ENCODE peak calls at places on chromosomes 6 and 20, in five cellular contexts. Q, P, J, F and S are unnamed samples.

GRCh38 chr6:30556714-30556963 is 350 bp upstream of the GNL1 start:
- DNase-seq in Q (peak; percentile 95), P (peak; percentile 91), J (peak; percentile 95), F (peak; percentile 89), S (peak; percentile 96)

GRCh38 chr6:53125276-53125675 is 23.4 kb downstream of the GCM1 start:
- DNase-seq in P (no peak), F (no peak), Q (no peak), J (no peak), S (no peak)

GRCh38 chr20:64188682-64189529 is 24.7 kb downstream of the MYT1 start:
- DNase-seq in F (no peak), P (peak; percentile 12), J (no peak), Q (no peak), S (no peak)

GRCh38 chr20:13170771-13171170 is 50.3 kb upstream of the ISM1 start:
- DNase-seq in F (no peak), P (no peak), Q (no peak), J (no peak), S (no peak)

GRCh38 chr6:38034269-38034914 is 214.9 kb downstream of the ZFAND3 start:
- DNase-seq in J (no peak), F (no peak), Q (no peak), P (no peak), S (no peak)

GRCh38 chr6:145891565-145891964 is 72.6 kb downstream of the SHPRH start:
- DNase-seq in F (no peak), Q (no peak), J (no peak), P (no peak), S (no peak)

GRCh38 chr6:106215608-106216007 is 110.0 kb downstream of the ATG5 start:
- DNase-seq in J (no peak), Q (no peak), F (no peak), P (no peak), S (no peak)

GRCh38 chr6:108275971-108276370 is 15.1 kb upstream of the SNX3 start:
- DNase-seq in Q (no peak), J (no peak), P (no peak), F (no peak), S (no peak)

GRCh38 chr20:23311932-23312331 is 38.7 kb upstream of the NXT1 start:
- DNase-seq in F (no peak), Q (no peak), P (no peak), J (no peak), S (no peak)

GRCh38 chr6:6736753-6737654 is 148.5 kb downstream of the LY86 start:
- DNase-seq in F (peak; percentile 67), Q (peak; percentile 90), J (no peak), P (peak; percentile 37), S (no peak)

GRCh38 chr20:20820104-20820503 is 107.7 kb upstream of the RALGAPA2 start:
- DNase-seq in F (peak; percentile 37), P (no peak), J (no peak), Q (no peak), S (no peak)

GRCh38 chr6:168338777-168339176 is 19.2 kb upstream of the DACT2 start:
- DNase-seq in J (no peak), Q (no peak), P (no peak), F (no peak), S (no peak)

GRCh38 chr20:21944227-21944626 is 238.8 kb downstream of the PAX1 start:
- DNase-seq in Q (no peak), P (no peak), J (no peak), F (no peak), S (no peak)

GRCh38 chr6:136921521-136921935 is 573 bp upstream of the SLC35D3 start:
- DNase-seq in P (peak; percentile 25), F (no peak), J (no peak), Q (no peak), S (no peak)

GRCh38 chr6:139483082-139483481 is 108.6 kb upstream of the CITED2 start:
- DNase-seq in F (no peak), Q (no peak), P (no peak), J (no peak), S (no peak)

GRCh38 chr20:63035284-63036185 is 28.8 kb upstream of the BHLHE23 start:
- DNase-seq in F (no peak), Q (peak; percentile 57), P (no peak), J (no peak), S (peak; percentile 73)

GRCh38 chr20:38135641-38136420 is 29.2 kb downstream of the TGM2 start:
- DNase-seq in F (no peak), J (no peak), P (no peak), Q (peak; percentile 53), S (peak; percentile 70)

GRCh38 chr6:166998256-166999144 is 697 bp upstream of the CEP43 start:
- DNase-seq in Q (peak; percentile 63), P (peak; percentile 22), F (peak; percentile 27), J (no peak), S (peak; percentile 91)

GRCh38 chr6:47187883-47188587 is 121.7 kb downstream of the TNFRSF21 start:
- DNase-seq in Q (no peak), F (no peak), J (no peak), P (peak; percentile 24), S (no peak)

GRCh38 chr6:164178933-164179332 is 764.4 kb downstream of the QKI start:
- DNase-seq in F (no peak), Q (no peak), J (no peak), P (no peak), S (no peak)

GRCh38 chr6:107690864-107691661 is 133.1 kb downstream of the SCML4 start:
- DNase-seq in P (no peak), Q (peak; percentile 71), J (no peak), F (no peak), S (no peak)

GRCh38 chr6:40997256-40997957 is 41.6 kb downstream of the UNC5CL start:
- DNase-seq in P (peak; percentile 31), Q (no peak), F (peak; percentile 67), J (peak; percentile 69), S (no peak)

GRCh38 chr6:167469655-167470054 is 144.8 kb downstream of the TTLL2 start:
- DNase-seq in J (no peak), P (no peak), Q (no peak), F (no peak), S (no peak)

GRCh38 chr6:37862992-37863391 is 43.5 kb downstream of the ZFAND3 start:
- DNase-seq in J (no peak), F (no peak), Q (no peak), P (no peak), S (no peak)

GRCh38 chr6:127857051-127857637 is 43.7 kb downstream of the THEMIS start:
- DNase-seq in F (no peak), P (no peak), J (no peak), Q (no peak), S (no peak)

GRCh38 chr20:17845701-17846475 is 122.7 kb downstream of the SNX5 start:
- DNase-seq in F (no peak), Q (peak; percentile 63), J (no peak), P (peak; percentile 68), S (no peak)

GRCh38 chr6:135675862-135676261 is 175.6 kb upstream of the PDE7B start:
- DNase-seq in P (no peak), F (no peak), Q (no peak), J (no peak), S (no peak)

GRCh38 chr6:37092851-37093727 is 76.9 kb upstream of the PIM1 start:
- DNase-seq in J (no peak), F (no peak), Q (no peak), P (no peak), S (no peak)

GRCh38 chr6:79833806-79834205 is 113.5 kb downstream of the ELOVL4 start:
- DNase-seq in J (no peak), P (no peak), Q (no peak), F (no peak), S (no peak)

GRCh38 chr6:41651246-41651961 is 13.1 kb downstream of the MDFI start:
- DNase-seq in P (no peak), F (no peak), J (no peak), Q (peak; percentile 43), S (no peak)

GRCh38 chr6:54784021-54784420 is 62.5 kb upstream of the FAM83B start:
- DNase-seq in J (no peak), Q (no peak), F (no peak), P (no peak), S (no peak)

GRCh38 chr6:113684382-113684901 is 172.7 kb upstream of the MARCKS start:
- DNase-seq in P (no peak), F (no peak), J (no peak), Q (no peak), S (no peak)
- TF ChIP-seq POLR2AphosphoS5 in P (no peak), F (no peak), J (no peak), Q (no peak), S (no peak)

GRCh38 chr6:15947436-15947835 is 181.4 kb upstream of the MYLIP start:
- DNase-seq in J (no peak), P (no peak), Q (no peak), F (no peak), S (no peak)

GRCh38 chr6:15947923-15948322 is 181.0 kb upstream of the MYLIP start:
- DNase-seq in Q (no peak), F (no peak), J (no peak), P (no peak), S (no peak)

GRCh38 chr6:15946701-15947390 is 182.0 kb upstream of the MYLIP start:
- DNase-seq in Q (no peak), F (no peak), J (no peak), P (no peak), S (no peak)

GRCh38 chr6:15950962-15951569 is 177.8 kb upstream of the MYLIP start:
- DNase-seq in Q (no peak), F (no peak), J (no peak), P (no peak), S (no peak)

GRCh38 chr6:15948930-15949900 is 179.7 kb upstream of the MYLIP start:
- DNase-seq in P (peak; percentile 67), Q (no peak), F (peak; percentile 80), J (no peak), S (no peak)
- TF ChIP-seq POLR2AphosphoS5 in P (no peak), Q (no peak), F (no peak), J (no peak), S (no peak)

GRCh38 chr6:43669050-43669921 is 18.3 kb downstream of the MRPS18A start:
- DNase-seq in F (peak; percentile 47), J (no peak), Q (peak; percentile 86), P (no peak), S (no peak)
- TF ChIP-seq POLR2AphosphoS5 in F (no peak), J (peak; percentile 58), Q (no peak), P (no peak), S (no peak)

GRCh38 chr20:46219920-46220319 is 88.4 kb downstream of the CDH22 start:
- DNase-seq in J (no peak), F (no peak), P (no peak), Q (no peak), S (no peak)

GRCh38 chr20:46222521-46223007 is 85.7 kb downstream of the CDH22 start:
- DNase-seq in F (peak; percentile 75), J (no peak), P (no peak), Q (no peak), S (no peak)

GRCh38 chr20:46221271-46221670 is 87.0 kb downstream of the CDH22 start:
- DNase-seq in J (no peak), F (no peak), Q (no peak), P (no peak), S (no peak)

GRCh38 chr20:46219190-46219589 is 89.1 kb downstream of the CDH22 start:
- DNase-seq in F (no peak), Q (no peak), J (no peak), P (no peak), S (no peak)

DNA sequence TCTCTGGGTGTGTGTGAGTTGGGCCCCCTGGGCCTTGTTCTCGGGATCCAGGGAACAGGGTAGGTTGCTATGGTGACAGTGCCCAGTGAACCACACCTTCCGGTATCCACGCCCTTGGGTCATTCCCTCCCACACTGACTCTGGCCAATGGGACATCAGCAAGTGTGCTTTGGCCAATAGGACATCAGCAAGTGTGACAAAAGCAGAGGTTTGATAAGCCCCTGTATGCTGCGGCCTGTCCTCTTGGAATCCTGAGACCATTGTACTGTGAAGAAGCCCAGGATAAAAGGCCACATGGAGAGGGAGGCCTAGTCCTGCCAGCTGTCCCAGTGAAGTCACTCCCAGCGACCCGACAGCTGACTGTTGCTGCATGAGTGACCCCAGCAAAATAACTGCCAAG is 87.5 kb downstream of the CDH22 start:
- DNase-seq in F (no peak), P (no peak), Q (no peak), J (no peak), S (no peak)
- TF ChIP-seq POLR2AphosphoS5 in F (no peak), P (no peak), Q (no peak), J (no peak), S (no peak)